ENCODE peak calls at places on chromosome 12, in seven cellular contexts. B, X, F, Y, O, N and K are unnamed samples.

GRCh38 chr12:100184549-100184948 is 16.1 kb upstream of the ACTR6 start:
- DNase-seq in B (no peak), X (no peak), F (no peak), Y (no peak), O (no peak), N (no peak), K (no peak)

GRCh38 chr12:121264951-121265350 is 31.6 kb downstream of the CAMKK2 start:
- DNase-seq in B (no peak), X (no peak), F (no peak), Y (no peak), O (no peak), N (no peak), K (no peak)

GRCh38 chr12:53378705-53379388 is 1.1 kb upstream of the SP1 start:
- DNase-seq in B (no peak), X (no peak), F (no peak), Y (peak), O (peak), N (no peak), K (no peak)

GRCh38 chr12:131971226-131971625 is 21.5 kb downstream of the EP400 start:
- DNase-seq in B (no peak), X (no peak), F (no peak), Y (no peak), O (no peak), N (no peak), K (no peak)

GRCh38 chr12:31369712-31370521 is 44.0 kb upstream of the SINHCAF start:
- DNase-seq in B (no peak), X (no peak), F (peak), Y (peak), O (no peak), N (peak), K (peak)

GRCh38 chr12:116324684-116325664 is 47.5 kb upstream of the MED13L start:
- DNase-seq in B (no peak), X (no peak), F (no peak), Y (no peak), O (no peak), N (no peak), K (no peak)

GRCh38 chr12:53495903-53496751 is 3.1 kb downstream of the MAP3K12 start:
- DNase-seq in B (peak), X (no peak), F (no peak), Y (peak), O (no peak), N (no peak), K (no peak)

GRCh38 chr12:94650143-94651056 is at the start of gene TMCC3:
- DNase-seq in B (peak), X (peak), F (peak), Y (peak), O (peak), N (peak), K (no peak)

GRCh38 chr12:6356374-6356820 is 14.5 kb upstream of the TNFRSF1A start:
- DNase-seq in B (no peak), X (no peak), F (no peak), Y (no peak), O (no peak), N (no peak), K (no peak)

GRCh38 chr12:92955997-92956663 is 27.0 kb upstream of the EEA1 start:
- DNase-seq in B (no peak), X (no peak), F (no peak), Y (peak), O (no peak), N (peak), K (no peak)

GRCh38 chr12:87975879-87976278 is 53.3 kb downstream of the C12orf50 start:
- DNase-seq in B (no peak), X (no peak), F (no peak), Y (no peak), O (no peak), N (no peak), K (no peak)

GRCh38 chr12:107178776-107179175 is 85.4 kb upstream of the CRY1 start:
- DNase-seq in B (no peak), X (no peak), F (no peak), Y (no peak), O (no peak), N (no peak), K (no peak)

GRCh38 chr12:3698218-3698974 is 54.5 kb downstream of the CRACR2A start:
- DNase-seq in B (no peak), X (no peak), F (no peak), Y (peak), O (no peak), N (peak), K (peak)

GRCh38 chr12:103933237-103933636 is 3.0 kb downstream of the HSP90B1 start:
- DNase-seq in B (no peak), X (no peak), F (no peak), Y (no peak), O (no peak), N (no peak), K (no peak)

GRCh38 chr12:112686373-112686772 is 105.2 kb upstream of the RPH3A start:
- DNase-seq in B (no peak), X (no peak), F (no peak), Y (peak), O (no peak), N (peak), K (no peak)

GRCh38 chr12:23950775-23951391 is 1.4 kb upstream of the SOX5 start:
- DNase-seq in B (no peak), X (no peak), F (no peak), Y (no peak), O (no peak), N (no peak), K (no peak)

GRCh38 chr12:27732281-27732680 is 21.6 kb downstream of the MRPS35 start:
- DNase-seq in B (no peak), X (no peak), F (peak), Y (peak), O (no peak), N (peak), K (no peak)

GRCh38 chr12:14273911-14274306 is 91.6 kb upstream of the ATF7IP start:
- DNase-seq in B (no peak), X (no peak), F (no peak), Y (peak), O (no peak), N (peak), K (no peak)

GRCh38 chr12:105748806-105749600 is 389.8 kb downstream of the NUAK1 start:
- DNase-seq in B (no peak), X (no peak), F (no peak), Y (no peak), O (no peak), N (peak), K (no peak)